ENCODE peak calls at places on chromosomes 1 and 21, in nine cellular contexts. K, T, A, D, C, S, M, W and U are unnamed samples.

GRCh38 chr1:109910123-109910962 is at the start of gene CSF1:
- DNase-seq in K (peak; percentile 58), T (peak; percentile 61), A (peak; percentile 42), D (peak; percentile 93), C (peak; percentile 46), S (peak; percentile 6), M (peak; percentile 84), W (peak; percentile 55), U (peak; percentile 81)

GRCh38 chr1:221394011-221394544 is 347.8 kb downstream of the DUSP10 start:
- DNase-seq in K (no peak), T (no peak), A (no peak), D (no peak), C (no peak), S (no peak), M (no peak), W (no peak), U (no peak)

GRCh38 chr21:33433425-33434114 is 30.4 kb downstream of the IFNGR2 start:
- DNase-seq in K (no peak), T (no peak), A (no peak), D (no peak), C (no peak), S (no peak), M (peak; percentile 15), W (no peak), U (no peak)

GRCh38 chr1:63864224-63864623 is 90.4 kb downstream of the ROR1 start:
- DNase-seq in K (no peak), T (no peak), A (no peak), D (no peak), C (no peak), S (no peak), M (no peak), W (no peak), U (no peak)

GRCh38 chr1:218250492-218250891 is 34.6 kb upstream of the RRP15 start:
- DNase-seq in K (no peak), T (no peak), A (no peak), D (peak; percentile 27), C (no peak), S (no peak), M (no peak), W (no peak), U (no peak)

GRCh38 chr1:235867903-235868469 is 1.3 kb upstream of the LYST start:
- DNase-seq in K (no peak), T (no peak), A (no peak), D (no peak), C (no peak), S (no peak), M (no peak), W (no peak), U (no peak)

GRCh38 chr1:51189421-51190073 is 46.5 kb upstream of the RNF11 start:
- DNase-seq in K (peak; percentile 66), T (no peak), A (peak; percentile 61), D (peak; percentile 74), C (peak; percentile 15), S (no peak), M (peak; percentile 50), W (no peak), U (no peak)

GRCh38 chr1:24364605-24364974 is 45.4 kb downstream of the GRHL3 start:
- DNase-seq in K (no peak), T (no peak), A (no peak), D (no peak), C (no peak), S (no peak), M (no peak), W (no peak), U (no peak)

GRCh38 chr1:241396747-241397691 is 40.0 kb upstream of the RGS7 start:
- DNase-seq in K (no peak), T (no peak), A (no peak), D (no peak), C (no peak), S (no peak), M (no peak), W (no peak), U (no peak)

GRCh38 chr1:160997323-160998038 is 23.5 kb downstream of the F11R start:
- DNase-seq in K (peak; percentile 42), T (peak; percentile 10), A (peak; percentile 86), D (peak; percentile 88), C (peak; percentile 21), S (no peak), M (peak; percentile 23), W (no peak), U (peak; percentile 46)

GRCh38 chr21:46065215-46065992 is 32.5 kb upstream of the COL6A2 start:
- DNase-seq in K (no peak), T (no peak), A (no peak), D (no peak), C (no peak), S (no peak), M (no peak), W (peak; percentile 46), U (no peak)

GRCh38 chr1:181099152-181100014 is 10.9 kb downstream of the IER5 start:
- DNase-seq in K (no peak), T (no peak), A (no peak), D (peak; percentile 51), C (peak; percentile 50), S (no peak), M (no peak), W (no peak), U (no peak)

GRCh38 chr1:247241687-247242086 is 14.2 kb upstream of the VN1R5 start:
- DNase-seq in K (no peak), T (no peak), A (no peak), D (no peak), C (no peak), S (no peak), M (no peak), W (no peak), U (no peak)

GRCh38 chr21:32411366-32412161 is 942 bp upstream of the EVA1C start:
- DNase-seq in K (peak; percentile 77), T (peak; percentile 39), A (no peak), D (no peak), C (peak; percentile 67), S (peak; percentile 51), M (peak; percentile 84), W (peak; percentile 70), U (peak; percentile 68)

GRCh38 chr21:38241029-38241740 is 15.6 kb upstream of the KCNJ15 start:
- DNase-seq in K (no peak), T (no peak), A (no peak), D (no peak), C (no peak), S (no peak), M (no peak), W (peak; percentile 16), U (no peak)

GRCh38 chr1:24112381-24113169 is 640 bp upstream of the MYOM3 start:
- DNase-seq in K (peak; percentile 57), T (peak; percentile 9), A (peak; percentile 25), D (peak; percentile 81), C (peak; percentile 32), S (no peak), M (no peak), W (peak; percentile 61), U (no peak)

GRCh38 chr1:29670752-29671151 is 434.4 kb downstream of the PTPRU start:
- DNase-seq in K (no peak), T (no peak), A (no peak), D (no peak), C (no peak), S (no peak), M (no peak), W (no peak), U (no peak)

GRCh38 chr1:246157516-246157915 is 349.6 kb downstream of the SMYD3 start:
- DNase-seq in K (no peak), T (no peak), A (no peak), D (peak; percentile 81), C (no peak), S (no peak), M (no peak), W (no peak), U (no peak)

GRCh38 chr1:168481586-168481985 is 62.2 kb downstream of the XCL2 start:
- DNase-seq in K (no peak), T (no peak), A (no peak), D (no peak), C (no peak), S (no peak), M (no peak), W (no peak), U (no peak)

GRCh38 chr1:102183711-102184110 is 187.0 kb upstream of the OLFM3 start:
- DNase-seq in K (no peak), T (no peak), A (no peak), D (no peak), C (no peak), S (no peak), M (no peak), W (no peak), U (no peak)

GRCh38 chr1:159855709-159856108 is 6.7 kb downstream of the VSIG8 start:
- DNase-seq in K (no peak), T (no peak), A (no peak), D (no peak), C (no peak), S (no peak), M (no peak), W (no peak), U (no peak)

GRCh38 chr1:6351480-6352137 is 42.0 kb downstream of the ACOT7 start:
- DNase-seq in K (peak; percentile 89), T (no peak), A (no peak), D (no peak), C (no peak), S (no peak), M (no peak), W (no peak), U (no peak)

GRCh38 chr1:231861541-231862481 is 235.2 kb downstream of the DISC1 start:
- DNase-seq in K (no peak), T (no peak), A (no peak), D (peak; percentile 10), C (no peak), S (no peak), M (no peak), W (no peak), U (no peak)

GRCh38 chr1:193069748-193070394 is 10.5 kb downstream of the RO60 start:
- DNase-seq in K (no peak), T (no peak), A (peak; percentile 39), D (peak; percentile 81), C (no peak), S (no peak), M (no peak), W (no peak), U (no peak)

GRCh38 chr1:184022651-184023050 is 14.9 kb downstream of the COLGALT2 start:
- DNase-seq in K (no peak), T (no peak), A (no peak), D (peak; percentile 37), C (no peak), S (no peak), M (no peak), W (no peak), U (no peak)